ENCODE peak calls at places on chromosomes 13 and 19, in ten cellular contexts. J, C, E, U, K, F, I, D, T and R are unnamed samples.
A peak's percentile ranks its signal among the peaks of the same experiment; 100 is the strongest.

GRCh38 chr13:95644611-95645052 is at the start of gene DZIP1:
- DNase-seq in J (peak; percentile 74), C (peak; percentile 94), E (peak; percentile 81), U (peak; percentile 41), K (peak; percentile 64), F (peak; percentile 84), I (peak; percentile 41), D (no peak), T (peak; percentile 81), R (peak; percentile 91)

GRCh38 chr19:16330368-16330801 is 5.8 kb downstream of the KLF2 start:
- DNase-seq in J (peak; percentile 73), C (no peak), E (peak; percentile 94), U (peak; percentile 88), K (no peak), F (peak; percentile 88), I (no peak), D (peak; percentile 88), T (no peak), R (no peak)

GRCh38 chr19:57245959-57246358 is 5.5 kb downstream of the ZNF805 start:
- DNase-seq in J (no peak), C (no peak), E (no peak), U (no peak), K (no peak), F (no peak), I (no peak), D (no peak), T (no peak), R (no peak)

GRCh38 chr19:42066075-42066754 is 3.8 kb downstream of the GRIK5 start:
- DNase-seq in J (no peak), C (peak; percentile 70), E (no peak), U (no peak), K (no peak), F (no peak), I (no peak), D (no peak), T (no peak), R (peak; percentile 24)

GRCh38 chr19:35048911-35049411 is 7.4 kb downstream of the HPN start:
- DNase-seq in J (peak; percentile 54), C (no peak), E (no peak), U (peak; percentile 78), K (no peak), F (no peak), I (no peak), D (no peak), T (no peak), R (no peak)

GRCh38 chr13:45623516-45624090 is 8.1 kb upstream of the ERICH6B start:
- DNase-seq in J (no peak), C (peak; percentile 47), E (no peak), U (no peak), K (no peak), F (no peak), I (no peak), D (peak; percentile 33), T (no peak), R (peak; percentile 29)

GRCh38 chr13:36819811-36820140 is 754 bp downstream of the RFXAP start:
- DNase-seq in J (peak; percentile 10), C (peak; percentile 61), E (no peak), U (no peak), K (no peak), F (no peak), I (no peak), D (no peak), T (no peak), R (peak; percentile 33)

GRCh38 chr13:30020726-30021312 is 170.4 kb upstream of the UBL3 start:
- DNase-seq in J (no peak), C (no peak), E (peak; percentile 48), U (no peak), K (no peak), F (no peak), I (no peak), D (no peak), T (no peak), R (peak; percentile 9)

GRCh38 chr19:15104003-15104402 is 3.2 kb upstream of the SYDE1 start:
- DNase-seq in J (no peak), C (no peak), E (no peak), U (no peak), K (no peak), F (no peak), I (no peak), D (no peak), T (no peak), R (no peak)

GRCh38 chr13:99425485-99426341 is 75.6 kb upstream of the TM9SF2 start:
- DNase-seq in J (no peak), C (no peak), E (no peak), U (peak; percentile 37), K (no peak), F (peak; percentile 75), I (no peak), D (no peak), T (no peak), R (no peak)

GRCh38 chr19:1042689-1043511 is 3.0 kb downstream of the ABCA7 start:
- DNase-seq in J (no peak), C (no peak), E (no peak), U (no peak), K (no peak), F (no peak), I (no peak), D (no peak), T (no peak), R (no peak)

GRCh38 chr19:1223018-1223855 is 14.6 kb downstream of the CBARP start:
- DNase-seq in J (no peak), C (peak; percentile 66), E (no peak), U (no peak), K (no peak), F (no peak), I (no peak), D (no peak), T (no peak), R (no peak)

GRCh38 chr19:10134040-10134439 is 14.3 kb upstream of the EIF3G start:
- DNase-seq in J (no peak), C (no peak), E (no peak), U (no peak), K (no peak), F (no peak), I (no peak), D (no peak), T (no peak), R (no peak)

GRCh38 chr19:55686311-55687050 is 11.5 kb downstream of the EPN1 start:
- DNase-seq in J (no peak), C (no peak), E (no peak), U (no peak), K (no peak), F (no peak), I (no peak), D (no peak), T (no peak), R (no peak)

DNA sequence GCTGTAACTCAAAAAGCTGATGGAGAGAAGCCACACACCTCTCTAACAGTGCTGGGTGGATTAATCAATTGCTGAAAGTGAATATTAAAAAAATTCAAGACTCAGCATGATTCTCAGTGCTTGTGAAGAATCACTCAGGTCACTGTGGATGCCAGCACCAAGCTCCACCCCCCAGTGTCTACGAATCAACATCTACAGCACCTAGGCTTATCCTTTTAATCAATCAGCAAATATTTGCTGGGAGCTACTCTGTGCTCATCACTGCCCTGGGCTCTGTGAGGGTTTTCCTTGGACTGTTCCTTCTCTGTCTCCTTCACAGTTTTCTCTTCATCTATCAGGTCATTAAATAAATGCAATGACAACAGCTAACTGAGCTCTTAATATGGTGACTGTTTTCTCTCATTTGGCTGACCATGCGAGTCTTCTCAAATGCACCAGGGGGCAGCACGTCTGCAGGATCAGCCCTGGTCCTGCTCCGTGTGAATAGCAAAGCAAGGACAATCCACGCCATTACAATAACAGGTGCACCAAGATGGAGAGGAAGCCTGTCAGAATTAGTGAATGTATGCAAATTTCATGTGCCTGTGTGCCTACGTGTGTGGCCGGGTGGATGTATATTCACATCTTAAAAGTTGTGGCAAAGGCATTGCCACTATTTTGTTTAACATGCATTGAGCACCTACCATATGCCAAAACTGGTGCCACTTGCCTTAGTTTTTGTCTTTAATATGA is 14.6 kb upstream of the C13orf42 start:
- DNase-seq in J (peak; percentile 53), C (peak; percentile 85), E (peak; percentile 41), U (peak; percentile 53), K (peak; percentile 26), F (no peak), I (peak; percentile 17), D (peak; percentile 60), T (peak; percentile 57), R (peak; percentile 75)
- TF ChIP-seq CTCF in J (peak; percentile 74), C (peak; percentile 93), E (peak; percentile 87), U (peak; percentile 57), K (peak; percentile 79), F (peak; percentile 44), I (peak; percentile 82), D (peak; percentile 87), T (peak; percentile 90), R (peak; percentile 86)

GRCh38 chr13:79662882-79663281 is 181.9 kb downstream of the NDFIP2 start:
- DNase-seq in J (no peak), C (no peak), E (no peak), U (no peak), K (no peak), F (no peak), I (no peak), D (no peak), T (no peak), R (peak; percentile 18)
- TF ChIP-seq CTCF in J (no peak), C (peak; percentile 10), E (no peak), U (no peak), K (no peak), F (no peak), I (no peak), D (no peak), T (peak; percentile 29), R (no peak)

GRCh38 chr19:3576696-3577443 is 4.1 kb downstream of the HMG20B start:
- DNase-seq in J (peak; percentile 40), C (peak; percentile 94), E (no peak), U (peak; percentile 48), K (no peak), F (no peak), I (no peak), D (no peak), T (peak; percentile 40), R (peak; percentile 75)
- TF ChIP-seq CTCF in J (no peak), C (peak; percentile 12), E (no peak), U (no peak), K (no peak), F (no peak), I (no peak), D (no peak), T (no peak), R (no peak)

DNA sequence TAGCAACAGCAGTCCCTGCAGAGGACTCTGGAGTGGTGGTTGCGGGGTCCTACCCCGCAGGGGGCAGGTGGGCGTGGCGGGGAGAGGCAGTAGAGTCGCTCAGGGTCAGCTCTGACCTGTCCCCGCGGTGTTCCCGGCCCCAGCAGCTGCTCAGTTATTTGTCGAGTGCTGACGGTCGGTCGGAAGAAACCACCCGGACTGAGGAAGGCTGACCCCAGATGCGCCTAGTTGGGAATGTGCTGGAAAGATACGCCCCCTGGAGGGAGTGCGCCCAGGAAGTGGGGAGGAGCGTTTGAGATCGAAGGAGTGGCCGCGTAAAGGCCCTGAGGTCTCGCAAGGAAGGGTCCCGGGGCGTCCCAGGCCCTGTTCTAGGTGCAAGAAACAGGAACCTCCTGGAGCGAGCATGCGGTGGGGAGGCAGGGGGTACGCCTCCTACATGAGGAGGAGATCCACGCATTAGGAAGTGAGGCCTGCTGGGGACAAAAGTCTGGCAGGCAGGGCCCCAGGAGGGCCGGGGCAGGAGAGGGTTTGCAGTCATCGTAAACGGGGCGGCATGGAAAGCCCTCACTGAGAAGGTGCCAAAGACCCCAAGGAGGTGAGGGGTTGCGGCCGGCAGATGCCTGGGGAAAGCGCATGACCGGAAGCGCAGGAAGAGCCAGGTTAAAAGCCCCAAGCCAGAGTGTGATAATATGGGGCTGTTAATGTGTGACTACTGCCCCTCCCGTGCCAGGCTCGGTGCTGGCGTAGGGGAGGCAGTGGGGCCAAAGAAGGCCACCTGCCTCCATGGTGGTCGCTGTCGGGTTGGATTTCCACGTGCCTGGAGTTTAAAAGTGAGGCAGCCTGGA is 9.1 kb downstream of the CCDC8 start:
- DNase-seq in J (peak; percentile 29), C (peak; percentile 40), E (no peak), U (peak; percentile 35), K (no peak), F (no peak), I (no peak), D (no peak), T (peak; percentile 52), R (peak; percentile 76)
- TF ChIP-seq CTCF in J (peak; percentile 36), C (peak; percentile 38), E (peak; percentile 69), U (no peak), K (peak; percentile 44), F (no peak), I (peak; percentile 14), D (no peak), T (peak; percentile 45), R (peak; percentile 56)